ENCODE peak calls at places on chromosomes 12 and 14, in five cellular contexts. G, Y, K, E and M are unnamed samples. For H3K4me1, the result is how much of the 10 kb centered on the place peaks cover.

GRCh38 chr12:21980544-21980943 is 39.3 kb upstream of the ABCC9 start:
- DNase-seq in G (no peak), Y (no peak), K (no peak), E (no peak), M (no peak)

GRCh38 chr12:105444050-105444808 is 113.7 kb downstream of the C12orf75 start:
- DNase-seq in G (no peak), Y (no peak), K (no peak), E (no peak), M (no peak)

GRCh38 chr12:69254046-69254445 is 14.7 kb downstream of the CPSF6 start:
- DNase-seq in G (peak), Y (peak), K (peak), E (no peak), M (peak)

GRCh38 chr14:89327771-89328212 is 89.2 kb downstream of the FOXN3 start:
- DNase-seq in G (no peak), Y (no peak), K (peak), E (no peak), M (no peak)

GRCh38 chr12:90280564-90281058 is 572.0 kb upstream of the ATP2B1 start:
- DNase-seq in G (no peak), Y (peak), K (no peak), E (no peak), M (peak)

GRCh38 chr12:2397356-2398045 is 344.7 kb downstream of the CACNA1C start:
- DNase-seq in G (no peak), Y (peak), K (no peak), E (no peak), M (no peak)

GRCh38 chr12:107184359-107184980 is 91.1 kb upstream of the CRY1 start:
- DNase-seq in G (no peak), Y (no peak), K (no peak), E (no peak), M (no peak)

GRCh38 chr12:32365473-32366064 is 33.8 kb upstream of the FGD4 start:
- DNase-seq in G (peak), Y (peak), K (peak), E (no peak), M (peak)

GRCh38 chr14:37202265-37202664 is 4.5 kb downstream of the MIPOL1 start:
- DNase-seq in G (no peak), Y (peak), K (peak), E (no peak), M (no peak)

GRCh38 chr12:84638811-84639368 is 273.7 kb downstream of the SLC6A15 start:
- DNase-seq in G (no peak), Y (peak), K (no peak), E (no peak), M (no peak)

GRCh38 chr12:23707270-23707669 is 242.2 kb downstream of the SOX5 start:
- DNase-seq in G (no peak), Y (no peak), K (no peak), E (no peak), M (no peak)

GRCh38 chr12:119229837-119230236 is 51.1 kb downstream of the HSPB8 start:
- DNase-seq in G (no peak), Y (no peak), K (peak), E (no peak), M (peak)

GRCh38 chr12:33566403-33566802 is 126.8 kb upstream of the SYT10 start:
- DNase-seq in G (no peak), Y (no peak), K (no peak), E (no peak), M (no peak)

GRCh38 chr12:110104188-110104969 is 19.8 kb upstream of the IFT81 start:
- DNase-seq in G (no peak), Y (no peak), K (no peak), E (no peak), M (peak)

GRCh38 chr14:73116079-73116665 is 20.1 kb upstream of the PSEN1 start:
- DNase-seq in G (no peak), Y (no peak), K (no peak), E (no peak), M (no peak)

GRCh38 chr12:114834621-114835020 is 150.6 kb upstream of the TBX3 start:
- DNase-seq in G (no peak), Y (no peak), K (peak), E (no peak), M (no peak)

GRCh38 chr12:795305-795704 is 42.9 kb downstream of the WNK1 start:
- DNase-seq in G (no peak), Y (no peak), K (no peak), E (no peak), M (no peak)

GRCh38 chr14:74792249-74793039 is 29.3 kb downstream of the YLPM1 start:
- DNase-seq in G (no peak), Y (no peak), K (no peak), E (no peak), M (peak)

GRCh38 chr12:39173689-39174088 is 268.3 kb upstream of the CPNE8 start:
- DNase-seq in G (no peak), Y (peak), K (peak), E (no peak), M (no peak)

GRCh38 chr14:99676657-99677056 is 7.4 kb upstream of the CYP46A1 start:
- DNase-seq in G (no peak), Y (no peak), K (peak), E (no peak), M (no peak)

GRCh38 chr12:4331842-4332241 is 10.8 kb downstream of the TIGAR start:
- DNase-seq in G (no peak), Y (peak), K (no peak), E (no peak), M (no peak)

GRCh38 chr14:23407516-23408306 is at the start of gene MYH6:
- DNase-seq in G (no peak), Y (no peak), K (no peak), E (no peak), M (no peak)

GRCh38 chr12:116159175-116159574 is 118.3 kb downstream of the MED13L start:
- DNase-seq in G (no peak), Y (no peak), K (no peak), E (no peak), M (peak)

GRCh38 chr14:77142289-77142814 is 761 bp upstream of the ZDHHC22 start:
- DNase-seq in G (no peak), Y (no peak), K (no peak), E (no peak), M (no peak)

GRCh38 chr12:107393043-107393725 is 292.4 kb upstream of the PWP1 start:
- DNase-seq in G (no peak), Y (no peak), K (no peak), E (no peak), M (no peak)

GRCh38 chr12:26633591-26634210 is 199.3 kb downstream of the ITPR2 start:
- DNase-seq in G (no peak), Y (peak), K (no peak), E (no peak), M (peak)

GRCh38 chr12:90253674-90254181 is 545.1 kb upstream of the ATP2B1 start:
- DNase-seq in G (peak), Y (peak), K (peak), E (peak), M (peak)

GRCh38 chr14:71665157-71665556 is 267.1 kb upstream of the RGS6 start:
- DNase-seq in G (no peak), Y (peak), K (peak), E (no peak), M (peak)

GRCh38 chr12:101620762-101621133 is 26.0 kb downstream of the MYBPC1 start:
- DNase-seq in G (no peak), Y (no peak), K (no peak), E (no peak), M (no peak)
- H3K27ac ChIP-seq in G (no peak), Y (no peak), K (no peak), E (no peak), M (no peak)

GRCh38 chr14:69674546-69675245 is 63.3 kb downstream of the SUSD6 start:
- DNase-seq in G (no peak), Y (no peak), K (no peak), E (no peak), M (no peak)
- H3K4me1 ChIP-seq in G (under half), Y (under half), K (under half), E (under half), M (under half)

GRCh38 chr14:22089940-22090339 is 416.3 kb upstream of the OR4E1 start:
- DNase-seq in G (no peak), Y (no peak), K (no peak), E (no peak), M (no peak)
- H3K27ac ChIP-seq in G (no peak), Y (no peak), K (no peak), E (no peak), M (no peak)

DNA sequence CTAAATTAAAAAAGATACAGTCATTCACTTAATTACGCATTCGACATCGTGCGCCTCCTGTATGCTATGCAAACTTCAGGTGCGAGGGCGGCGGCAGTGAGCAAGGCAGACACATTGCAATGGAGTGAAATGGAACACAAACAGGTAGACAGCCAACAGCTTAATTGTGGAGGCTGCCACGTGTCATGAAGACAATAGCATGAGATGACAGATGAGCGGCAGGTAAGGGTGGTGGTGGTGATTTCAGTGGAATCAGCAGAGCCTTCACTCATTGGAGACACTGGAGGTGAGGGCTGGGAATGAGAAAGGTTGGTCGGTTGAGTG is 130.7 kb downstream of the TMEM132D start:
- DNase-seq in G (no peak), Y (no peak), K (no peak), E (no peak), M (no peak)
- H3K4me1 ChIP-seq in G (under half), Y (under half), K (under half), E (under half), M (under half)